ENCODE peak calls at places on chromosomes 1 and 21, in four cellular contexts. One of them, this sample, is unnamed.

GRCh38 chr1:8456306-8456912 is 138.5 kb downstream of the SLC45A1 start:
- DNase-seq in mucosa of descending colon: no peak
- DNase-seq in WTC11: no peak
- DNase-seq in GM06990: no peak
- DNase-seq in this sample: no peak

GRCh38 chr1:198183605-198184004 is 26.8 kb downstream of the NEK7 start:
- DNase-seq in mucosa of descending colon: no peak
- DNase-seq in WTC11: no peak
- DNase-seq in GM06990: no peak
- DNase-seq in this sample: no peak

GRCh38 chr1:145963218-145964019 is 956 bp downstream of the ANKRD34A start:
- DNase-seq in GM06990: no peak
- DNase-seq in WTC11: no peak
- DNase-seq in mucosa of descending colon: no peak
- DNase-seq in this sample: no peak

GRCh38 chr1:8460132-8460544 is 142.2 kb downstream of the SLC45A1 start:
- DNase-seq in mucosa of descending colon: no peak
- DNase-seq in GM06990: no peak
- DNase-seq in WTC11: peak; percentile 24
- DNase-seq in this sample: no peak

GRCh38 chr1:68145418-68146126 is 86.8 kb downstream of the WLS start:
- DNase-seq in WTC11: no peak
- DNase-seq in mucosa of descending colon: peak; percentile 75
- DNase-seq in GM06990: no peak
- DNase-seq in this sample: no peak

GRCh38 chr1:226572325-226572726 is 23.8 kb downstream of the STUM start:
- DNase-seq in GM06990: no peak
- DNase-seq in WTC11: no peak
- DNase-seq in mucosa of descending colon: no peak
- DNase-seq in this sample: no peak

GRCh38 chr1:93774707-93775106 is 93.1 kb upstream of the BCAR3 start:
- DNase-seq in GM06990: no peak
- DNase-seq in mucosa of descending colon: no peak
- DNase-seq in WTC11: no peak
- DNase-seq in this sample: no peak

GRCh38 chr21:16707274-16707673 is 805.6 kb upstream of the CXADR start:
- DNase-seq in WTC11: no peak
- DNase-seq in mucosa of descending colon: no peak
- DNase-seq in GM06990: no peak
- DNase-seq in this sample: no peak

GRCh38 chr1:156083800-156084790 is 1.8 kb upstream of the MEX3A start:
- DNase-seq in WTC11: no peak
- DNase-seq in GM06990: no peak
- DNase-seq in mucosa of descending colon: no peak
- DNase-seq in this sample: no peak

GRCh38 chr1:53769184-53769583 is 30.2 kb upstream of the GLIS1 start:
- DNase-seq in WTC11: no peak
- DNase-seq in mucosa of descending colon: no peak
- DNase-seq in GM06990: no peak
- DNase-seq in this sample: no peak

GRCh38 chr1:46030876-46031660 is 101.4 kb downstream of the PIK3R3 start:
- DNase-seq in GM06990: no peak
- DNase-seq in WTC11: no peak
- DNase-seq in mucosa of descending colon: no peak
- DNase-seq in this sample: no peak

GRCh38 chr1:54795841-54796468 is 5.2 kb downstream of the TTC22 start:
- DNase-seq in mucosa of descending colon: peak; percentile 91
- DNase-seq in WTC11: no peak
- DNase-seq in GM06990: no peak
- DNase-seq in this sample: no peak

GRCh38 chr1:54795100-54795665 is 5.9 kb downstream of the TTC22 start:
- DNase-seq in mucosa of descending colon: no peak
- DNase-seq in GM06990: no peak
- DNase-seq in WTC11: no peak
- DNase-seq in this sample: no peak

GRCh38 chr1:54792686-54793282 is 8.3 kb downstream of the TTC22 start:
- DNase-seq in WTC11: no peak
- DNase-seq in GM06990: no peak
- DNase-seq in mucosa of descending colon: no peak
- DNase-seq in this sample: no peak

GRCh38 chr1:54796902-54797301 is 4.2 kb downstream of the TTC22 start:
- DNase-seq in GM06990: no peak
- DNase-seq in mucosa of descending colon: no peak
- DNase-seq in WTC11: no peak
- DNase-seq in this sample: no peak

DNA sequence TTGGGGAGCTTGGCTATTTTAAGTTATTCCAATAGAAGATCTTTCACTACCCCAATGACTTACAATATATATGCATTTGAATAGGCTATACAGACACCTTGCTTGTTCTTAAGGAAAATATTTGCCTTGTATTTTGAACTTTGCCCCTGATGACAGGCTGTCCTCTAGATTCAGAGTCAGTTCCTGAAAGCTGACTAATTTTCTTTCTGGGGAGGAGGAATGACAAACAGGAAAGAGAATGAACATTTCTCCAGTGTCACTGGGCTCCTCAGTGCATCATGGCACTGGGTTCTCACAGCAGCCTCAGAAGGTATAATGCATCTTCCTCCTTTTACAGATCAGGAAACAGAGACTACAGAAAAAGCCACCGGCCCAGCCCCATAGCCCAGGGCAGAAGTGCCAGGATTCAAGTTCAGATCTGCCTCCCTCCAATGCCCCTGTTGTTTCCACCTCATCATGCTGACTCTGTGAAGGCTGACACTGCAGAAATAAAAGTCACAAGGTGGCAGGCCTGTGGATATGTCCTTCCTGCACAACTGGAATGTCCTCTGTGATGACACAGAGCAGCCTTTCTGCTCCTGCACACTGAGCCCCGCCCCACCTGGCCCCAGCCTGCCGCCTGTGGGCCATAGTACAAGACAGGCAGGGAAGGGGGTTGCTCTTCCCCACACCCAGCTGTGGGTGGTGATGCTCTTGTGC is 6.6 kb downstream of the TTC22 start:
- DNase-seq in WTC11: no peak
- DNase-seq in GM06990: no peak
- DNase-seq in mucosa of descending colon: peak; percentile 82
- DNase-seq in this sample: no peak
- TF ChIP-seq CTCF in WTC11: no peak
- TF ChIP-seq CTCF in GM06990: no peak
- TF ChIP-seq CTCF in mucosa of descending colon: no peak
- TF ChIP-seq CTCF in this sample: no peak

GRCh38 chr1:26391450-26391849 is 18.9 kb upstream of the ZNF683 start:
- DNase-seq in mucosa of descending colon: peak; percentile 10
- DNase-seq in WTC11: peak; percentile 38
- DNase-seq in GM06990: no peak
- DNase-seq in this sample: peak; percentile 49
- TF ChIP-seq CTCF in mucosa of descending colon: no peak
- TF ChIP-seq CTCF in WTC11: peak; percentile 72
- TF ChIP-seq CTCF in GM06990: peak; percentile 61
- TF ChIP-seq CTCF in this sample: peak; percentile 26

DNA sequence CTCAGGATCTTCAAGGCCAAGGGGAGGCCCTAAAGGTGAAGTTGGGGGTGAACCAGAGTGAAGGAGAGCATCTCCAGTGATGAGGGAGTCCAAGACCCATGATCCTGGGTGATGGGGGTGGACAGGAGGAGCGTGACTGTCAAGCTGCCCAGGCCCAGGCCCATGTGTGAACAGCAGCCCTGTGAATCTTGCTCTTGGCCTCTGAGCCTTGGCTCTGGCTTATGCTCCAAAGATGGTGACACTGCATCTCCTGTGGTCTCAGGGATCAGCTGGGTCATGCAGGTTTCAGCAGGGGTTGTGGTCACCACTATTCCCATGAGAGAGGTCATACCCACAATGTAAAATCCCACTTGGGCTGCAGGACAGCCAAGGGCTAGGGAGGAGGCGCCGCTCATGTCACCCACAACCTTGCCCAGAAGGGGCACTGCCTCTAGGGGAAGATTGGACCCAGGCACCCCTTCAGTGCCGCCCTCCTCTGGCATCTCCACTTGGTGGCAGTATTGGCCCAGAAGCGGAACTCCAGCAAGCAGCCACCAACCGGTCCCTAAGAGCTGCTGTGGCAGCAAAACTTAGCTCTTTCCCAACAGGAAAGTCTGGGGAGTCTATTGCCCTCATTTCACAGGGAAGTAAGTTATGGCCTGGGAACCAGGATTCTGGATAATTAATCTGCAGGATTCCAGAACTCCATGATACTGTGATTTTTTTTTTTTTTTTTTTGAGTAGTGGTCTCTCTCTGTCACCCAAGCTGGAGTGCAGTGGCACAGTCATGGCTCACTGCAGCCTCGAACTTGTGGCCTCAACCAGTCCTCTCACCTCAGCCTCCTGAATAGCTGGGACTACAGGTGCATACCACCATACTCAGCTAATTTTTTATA is 7.5 kb upstream of the WNT3A start:
- DNase-seq in mucosa of descending colon: peak; percentile 75
- DNase-seq in WTC11: peak; percentile 88
- DNase-seq in GM06990: peak; percentile 48
- DNase-seq in this sample: peak; percentile 82
- TF ChIP-seq CTCF in mucosa of descending colon: peak; percentile 65
- TF ChIP-seq CTCF in WTC11: peak; percentile 74
- TF ChIP-seq CTCF in GM06990: peak; percentile 94
- TF ChIP-seq CTCF in this sample: peak; percentile 62

GRCh38 chr1:97451944-97452343 is 468.9 kb downstream of the DPYD start:
- DNase-seq in WTC11: no peak
- DNase-seq in mucosa of descending colon: no peak
- DNase-seq in GM06990: no peak
- DNase-seq in this sample: no peak

GRCh38 chr1:97451422-97451821 is 469.4 kb downstream of the DPYD start:
- DNase-seq in WTC11: no peak
- DNase-seq in GM06990: no peak
- DNase-seq in mucosa of descending colon: no peak
- DNase-seq in this sample: no peak
- TF ChIP-seq CTCF in WTC11: no peak
- TF ChIP-seq CTCF in GM06990: no peak
- TF ChIP-seq CTCF in mucosa of descending colon: no peak
- TF ChIP-seq CTCF in this sample: no peak

This sample was measured in endothelial cell.